ENCODE peak calls at places on chromosomes 7 and 10, in eight cellular contexts. G, T, J, K, M, V, N and W are unnamed samples.
A peak's percentile ranks its signal among the peaks of the same experiment; 100 is the strongest.

GRCh38 chr10:23693398-23693797 is 254.5 kb downstream of the OTUD1 start:
- DNase-seq in N (no peak), K (peak; percentile 29), J (no peak), M (no peak), T (no peak), G (no peak), V (no peak), W (no peak)

GRCh38 chr10:28254290-28254985 is 48.4 kb downstream of the MPP7 start:
- DNase-seq in J (peak; percentile 61), T (peak; percentile 23), V (no peak), M (no peak), K (no peak), G (no peak), N (no peak), W (no peak)

GRCh38 chr7:30396379-30396778 is 82.2 kb downstream of the NOD1 start:
- DNase-seq in V (no peak), G (no peak), K (peak; percentile 20), M (peak; percentile 56), T (peak; percentile 6), N (no peak), J (no peak), W (no peak)

GRCh38 chr7:38438938-38439337 is 165.5 kb upstream of the TARP start:
- DNase-seq in G (no peak), M (no peak), N (no peak), J (no peak), V (no peak), T (no peak), K (no peak), W (no peak)

GRCh38 chr7:49563693-49564378 is 209.6 kb upstream of the VWC2 start:
- DNase-seq in T (no peak), M (no peak), K (no peak), V (no peak), G (no peak), N (no peak), J (no peak), W (no peak)

GRCh38 chr10:119826777-119827176 is 45.9 kb downstream of the MCMBP start:
- DNase-seq in M (no peak), J (no peak), T (no peak), K (no peak), V (no peak), G (no peak), N (no peak), W (no peak)

GRCh38 chr10:21329995-21330627 is 195.4 kb downstream of the SKIDA1 start:
- DNase-seq in G (peak; percentile 19), M (no peak), V (peak; percentile 57), N (no peak), K (peak; percentile 94), J (peak; percentile 35), T (peak; percentile 95), W (no peak)

GRCh38 chr7:77954773-77955562 is 156.4 kb downstream of the PHTF2 start:
- DNase-seq in M (no peak), V (no peak), T (no peak), K (no peak), J (no peak), N (no peak), G (no peak), W (no peak)

GRCh38 chr7:153401795-153402720 is 642.5 kb downstream of the ACTR3B start:
- DNase-seq in G (no peak), N (no peak), J (no peak), M (no peak), V (no peak), T (no peak), K (no peak), W (no peak)

GRCh38 chr7:84714765-84715164 is 472.1 kb downstream of the SEMA3D start:
- DNase-seq in V (no peak), N (no peak), G (no peak), K (no peak), J (no peak), M (no peak), T (no peak), W (no peak)

GRCh38 chr7:68697821-68698280 is 900.4 kb upstream of the AUTS2 start:
- DNase-seq in G (no peak), K (no peak), J (no peak), M (no peak), V (no peak), T (no peak), N (no peak), W (no peak)

GRCh38 chr10:96417432-96417831 is 58.6 kb upstream of the OPALIN start:
- DNase-seq in G (no peak), V (no peak), N (no peak), M (peak; percentile 53), T (no peak), J (no peak), K (no peak), W (no peak)

GRCh38 chr10:114308470-114309110 is 69.5 kb downstream of the VWA2 start:
- DNase-seq in N (no peak), V (no peak), K (no peak), M (no peak), T (no peak), G (no peak), J (no peak), W (no peak)

GRCh38 chr10:6753644-6754043 is 173.6 kb upstream of the PRKCQ start:
- DNase-seq in G (no peak), V (no peak), K (no peak), J (no peak), N (no peak), T (no peak), M (no peak), W (no peak)

GRCh38 chr7:74083928-74084721 is 521 bp downstream of the LIMK1 start:
- DNase-seq in G (peak; percentile 32), T (peak; percentile 36), V (no peak), M (peak; percentile 88), K (peak; percentile 58), J (peak; percentile 48), N (no peak), W (peak; percentile 33)

GRCh38 chr10:114779803-114780609 is 41.6 kb upstream of the FHIP2A start:
- DNase-seq in M (peak; percentile 22), J (no peak), N (no peak), V (no peak), G (no peak), K (peak; percentile 88), T (peak; percentile 97), W (no peak)

GRCh38 chr7:505171-505570 is 14.5 kb downstream of the PDGFA start:
- DNase-seq in G (no peak), M (no peak), V (no peak), K (no peak), N (no peak), J (no peak), T (no peak), W (no peak)

GRCh38 chr7:5646846-5647245 is 134.6 kb downstream of the RNF216 start:
- DNase-seq in N (no peak), K (no peak), G (no peak), J (no peak), V (no peak), M (peak; percentile 70), T (no peak), W (no peak)

GRCh38 chr7:64869912-64870562 is 33.0 kb upstream of the ZNF273 start:
- DNase-seq in K (no peak), T (no peak), G (no peak), J (no peak), M (no peak), N (no peak), V (no peak), W (no peak)

GRCh38 chr7:131619336-131620305 is 63.2 kb upstream of the PODXL start:
- DNase-seq in J (no peak), T (peak; percentile 42), M (peak; percentile 66), G (no peak), V (no peak), K (no peak), N (no peak), W (no peak)

GRCh38 chr10:110168601-110169481 is 38.6 kb upstream of the MXI1 start:
- DNase-seq in K (no peak), V (peak; percentile 72), T (no peak), G (no peak), M (peak; percentile 27), J (no peak), N (peak; percentile 47), W (peak; percentile 72)

GRCh38 chr10:128080231-128080630 is 46.0 kb downstream of the MKI67 start:
- DNase-seq in M (no peak), T (no peak), G (no peak), V (peak; percentile 31), N (no peak), J (no peak), K (no peak), W (peak; percentile 60)

GRCh38 chr10:133445751-133446708 is 7.7 kb upstream of the SCART1 start:
- DNase-seq in N (no peak), G (no peak), V (peak; percentile 58), M (no peak), J (no peak), K (no peak), T (no peak), W (no peak)

GRCh38 chr10:122566632-122567031 is 6.1 kb downstream of the DMBT1 start:
- DNase-seq in M (no peak), G (no peak), N (no peak), J (no peak), V (no peak), K (no peak), T (no peak), W (no peak)
- H3K4me3 ChIP-seq in M (no peak overlapping the region), G (no peak overlapping the region), N (no peak overlapping the region), J (no peak overlapping the region), V (no peak overlapping the region), K (no peak overlapping the region), T (no peak overlapping the region), W (no peak overlapping the region)

GRCh38 chr7:151028131-151028947 is at the start of gene ABCB8:
- DNase-seq in J (peak; percentile 100), V (peak; percentile 99), M (peak; percentile 100), G (peak; percentile 100), N (peak; percentile 99), K (peak; percentile 99), T (peak; percentile 99), W (peak; percentile 100)
- TF ChIP-seq POLR2A in J (peak; percentile 31), V (no peak), M (no peak), G (peak; percentile 70), N (no peak), K (peak; percentile 61), T (peak; percentile 73), W (no peak)

GRCh38 chr7:150988230-150989226 is 2.3 kb upstream of the NOS3 start:
- DNase-seq in K (peak; percentile 36), N (no peak), V (no peak), J (peak; percentile 71), G (peak; percentile 48), M (peak; percentile 82), T (peak; percentile 87), W (peak; percentile 92)
- H3K4me3 ChIP-seq in K (no peak overlapping the region), N (peak overlapping the region; percentile 30), V (no peak overlapping the region), J (no peak overlapping the region), G (no peak overlapping the region), M (no peak overlapping the region), T (no peak overlapping the region), W (no peak overlapping the region)

GRCh38 chr10:70175516-70175915 is 5.2 kb upstream of the SAR1A start:
- DNase-seq in T (no peak), K (no peak), J (no peak), N (no peak), M (no peak), G (no peak), V (no peak), W (no peak)

GRCh38 chr10:70176441-70176840 is 6.1 kb upstream of the SAR1A start:
- DNase-seq in V (no peak), T (no peak), G (no peak), N (no peak), M (no peak), K (no peak), J (no peak), W (no peak)

GRCh38 chr10:70178139-70178725 is 7.9 kb upstream of the SAR1A start:
- DNase-seq in N (no peak), T (no peak), G (no peak), J (no peak), K (no peak), M (no peak), V (no peak), W (no peak)

GRCh38 chr10:70169661-70170364 is 501 bp downstream of the SAR1A start:
- DNase-seq in K (no peak), T (peak; percentile 50), J (no peak), G (no peak), V (no peak), N (no peak), M (peak; percentile 48), W (no peak)

GRCh38 chr10:70174058-70174741 is 3.9 kb upstream of the SAR1A start:
- DNase-seq in M (no peak), V (no peak), K (no peak), G (no peak), J (no peak), T (peak; percentile 37), N (no peak), W (no peak)
- TF ChIP-seq POLR2A in M (no peak), V (no peak), K (no peak), G (no peak), J (no peak), T (no peak), N (no peak), W (no peak)